ENCODE peak calls at places on chromosomes 13 and 19, in nine cellular contexts. A, L, U, D, M, C, E, O and Z are unnamed samples.
A peak's percentile ranks its signal among the peaks of the same experiment; 100 is the strongest.

GRCh38 chr13:70623260-70623659 is 515.0 kb upstream of the KLHL1 start:
- DNase-seq in C (no peak), D (no peak), L (peak; percentile 0), E (no peak), O (no peak), M (no peak), A (no peak), U (no peak), Z (peak; percentile 1)

GRCh38 chr13:51246411-51247298 is 24.5 kb downstream of the FAM124A start:
- DNase-seq in M (peak; percentile 85), D (no peak), O (no peak), L (no peak), A (no peak), C (no peak), E (no peak), U (no peak), Z (no peak)

GRCh38 chr13:51919531-51919930 is 57.8 kb downstream of the CCDC70 start:
- DNase-seq in D (no peak), E (no peak), M (no peak), U (no peak), C (no peak), A (no peak), L (no peak), O (no peak), Z (no peak)

GRCh38 chr19:31149306-31149975 is 199.8 kb downstream of the TSHZ3 start:
- DNase-seq in A (no peak), U (no peak), E (no peak), O (no peak), M (no peak), L (peak; percentile 8), C (no peak), D (no peak), Z (no peak)

GRCh38 chr13:112837371-112838037 is 131.5 kb upstream of the MCF2L start:
- DNase-seq in E (no peak), M (no peak), A (no peak), O (peak; percentile 23), U (no peak), C (no peak), D (no peak), L (no peak), Z (no peak)

GRCh38 chr19:43662487-43662886 is 7.5 kb downstream of the PLAUR start:
- DNase-seq in C (no peak), E (no peak), D (no peak), O (no peak), U (no peak), L (no peak), A (no peak), M (no peak), Z (peak; percentile 12)

GRCh38 chr19:43634877-43635560 is 4.6 kb downstream of the CADM4 start:
- DNase-seq in A (no peak), U (no peak), D (no peak), C (no peak), M (no peak), L (no peak), E (peak; percentile 77), O (no peak), Z (no peak)

GRCh38 chr13:33262997-33263396 is 22.6 kb downstream of the STARD13 start:
- DNase-seq in O (no peak), A (no peak), C (no peak), E (no peak), D (no peak), L (no peak), U (no peak), M (no peak), Z (peak; percentile 3)

GRCh38 chr19:46371371-46371901 is 24.5 kb downstream of the PPP5C start:
- DNase-seq in M (no peak), O (no peak), D (no peak), U (no peak), A (no peak), C (peak; percentile 11), E (peak; percentile 5), L (peak; percentile 28), Z (no peak)

DNA sequence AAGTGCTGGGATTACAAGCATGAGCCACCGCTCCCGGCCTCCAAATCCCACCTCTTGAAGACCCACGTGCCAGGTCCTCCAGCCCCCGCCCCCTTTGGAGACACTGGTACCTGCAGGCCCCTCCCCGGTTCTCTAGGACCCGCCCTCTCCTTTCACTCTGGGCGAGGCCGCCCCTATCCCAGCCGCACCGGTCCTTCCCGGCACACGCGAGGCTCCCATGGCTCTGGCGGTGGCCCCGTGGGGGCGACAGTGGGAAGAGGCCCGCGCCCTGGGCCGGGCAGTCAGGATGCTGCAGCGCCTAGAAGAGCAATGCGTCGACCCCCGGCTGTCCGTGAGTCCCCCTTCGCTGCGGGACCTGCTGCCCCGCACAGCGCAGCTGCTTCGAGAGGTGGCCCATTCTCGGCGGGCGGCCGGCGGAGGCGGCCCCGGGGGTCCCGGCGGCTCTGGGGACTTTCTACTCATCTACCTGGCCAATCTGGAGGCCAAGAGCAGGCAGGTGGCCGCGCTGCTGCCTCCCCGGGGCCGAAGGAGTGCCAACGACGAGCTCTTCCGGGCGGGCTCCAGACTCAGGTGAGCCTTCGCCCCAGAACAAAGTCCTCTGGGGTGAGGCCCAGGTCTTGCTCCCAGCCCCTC is at the start of gene CBLC:
- DNase-seq in C (peak; percentile 86), A (peak; percentile 97), L (no peak), E (peak; percentile 36), D (no peak), M (no peak), O (peak; percentile 91), U (no peak), Z (no peak)
- TF ChIP-seq POLR2A in C (peak; percentile 86), A (peak; percentile 82), L (no peak), E (no peak), D (peak; percentile 32), M (no peak), O (peak; percentile 95), U (no peak), Z (no peak)

GRCh38 chr19:55116232-55117062 is 990 bp downstream of the PPP1R12C start:
- DNase-seq in E (peak; percentile 67), U (peak; percentile 82), A (peak; percentile 41), L (peak; percentile 66), D (peak; percentile 72), C (peak; percentile 69), M (peak; percentile 83), O (peak; percentile 64), Z (peak; percentile 71)

GRCh38 chr19:55113570-55114039 is 3.8 kb downstream of the PPP1R12C start:
- DNase-seq in A (peak; percentile 83), O (peak; percentile 63), C (no peak), D (peak; percentile 96), E (peak; percentile 88), L (peak; percentile 92), M (peak; percentile 97), U (peak; percentile 88), Z (no peak)

GRCh38 chr19:55117063-55117635 is 288 bp downstream of the PPP1R12C start:
- DNase-seq in E (no peak), M (peak; percentile 56), A (no peak), D (no peak), L (no peak), O (no peak), C (peak; percentile 52), U (peak; percentile 63), Z (peak; percentile 76)

GRCh38 chr19:55114566-55115145 is 2.8 kb downstream of the PPP1R12C start:
- DNase-seq in L (no peak), A (no peak), U (no peak), E (peak; percentile 29), M (no peak), O (no peak), C (no peak), D (no peak), Z (no peak)

GRCh38 chr19:55115446-55116065 is 1.9 kb downstream of the PPP1R12C start:
- DNase-seq in O (no peak), C (no peak), L (peak; percentile 62), D (peak; percentile 43), E (peak; percentile 33), A (no peak), U (no peak), M (no peak), Z (peak; percentile 30)
- TF ChIP-seq POLR2A in O (no peak), C (no peak), L (no peak), D (peak; percentile 17), E (no peak), A (no peak), U (no peak), M (no peak), Z (no peak)

GRCh38 chr13:102678339-102679122 is 16.3 kb downstream of the METTL21C start:
- DNase-seq in C (no peak), E (no peak), O (no peak), D (no peak), L (no peak), U (no peak), M (no peak), A (no peak), Z (no peak)

GRCh38 chr13:102679449-102680132 is 15.3 kb downstream of the METTL21C start:
- DNase-seq in C (no peak), E (no peak), O (no peak), L (no peak), A (no peak), M (no peak), U (no peak), D (no peak), Z (no peak)

GRCh38 chr13:102680133-102680717 is 14.6 kb downstream of the METTL21C start:
- DNase-seq in A (no peak), M (no peak), U (no peak), L (no peak), E (no peak), D (no peak), C (no peak), O (no peak), Z (no peak)

GRCh38 chr13:102682727-102683126 is 12.1 kb downstream of the METTL21C start:
- DNase-seq in A (no peak), M (no peak), U (no peak), E (no peak), O (no peak), L (no peak), D (no peak), C (no peak), Z (no peak)

DNA sequence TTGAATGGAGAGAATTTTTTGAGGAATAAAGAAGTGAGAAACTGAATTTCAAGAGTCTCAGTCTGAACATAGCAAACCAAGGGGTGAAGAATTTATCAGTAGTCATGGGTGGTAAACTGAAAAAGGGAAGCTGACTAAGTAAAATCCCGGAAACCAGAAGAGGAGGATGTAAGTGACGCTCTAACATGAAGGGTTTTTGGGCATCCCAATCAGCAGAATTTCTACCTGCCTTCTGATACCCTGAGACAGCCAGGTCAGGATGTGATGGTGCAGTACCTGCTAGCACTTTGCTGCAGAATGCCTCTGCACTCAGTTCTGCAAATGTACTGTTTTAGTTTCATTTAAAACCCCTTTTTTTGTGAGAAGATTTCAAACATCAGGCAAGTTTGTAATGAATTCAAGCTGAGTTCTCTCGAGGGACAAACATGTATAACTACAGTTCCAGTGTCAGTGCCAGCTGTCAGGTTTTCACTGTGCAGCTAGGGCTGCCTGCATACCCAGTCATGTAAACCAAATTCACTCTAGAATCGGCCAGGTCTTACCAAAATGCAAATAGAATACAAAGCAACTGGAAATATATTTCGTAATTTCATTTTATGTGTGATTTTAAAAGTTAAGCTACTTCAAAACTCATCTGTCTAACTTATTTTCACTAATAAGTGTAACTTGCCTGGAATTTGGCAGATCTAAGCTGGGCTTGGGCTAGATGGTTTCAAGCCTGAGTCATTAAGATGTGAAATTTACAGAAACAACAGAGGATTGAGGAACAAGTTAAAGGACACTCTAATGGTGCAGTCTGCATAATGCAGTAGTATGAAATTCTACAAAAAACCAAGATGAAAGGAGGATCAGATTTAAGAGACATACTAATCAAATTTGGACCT is 13.8 kb downstream of the METTL21C start:
- DNase-seq in O (no peak), L (peak; percentile 30), M (no peak), E (no peak), C (no peak), A (no peak), U (no peak), D (no peak), Z (no peak)
- TF ChIP-seq POLR2A in O (no peak), L (no peak), M (no peak), E (no peak), C (no peak), A (no peak), U (no peak), D (no peak), Z (no peak)

GRCh38 chr19:1843116-1843515 is 5.2 kb downstream of the REXO1 start:
- DNase-seq in L (no peak), C (no peak), U (no peak), A (no peak), D (no peak), O (no peak), E (no peak), M (no peak), Z (no peak)
- TF ChIP-seq POLR2A in L (no peak), C (no peak), U (no peak), A (no peak), D (no peak), O (no peak), E (no peak), M (no peak), Z (no peak)